ENCODE peak calls at places on chromosomes 11 and 22, in six cellular contexts. F, C, W, E, Z and U are unnamed samples.

GRCh38 chr11:43664295-43664694 is 16.2 kb upstream of the HSD17B12 start:
- DNase-seq in W (no peak), E (no peak), F (no peak), Z (no peak), C (no peak), U (no peak)

GRCh38 chr11:11148104-11148509 is 204.9 kb downstream of the CSNK2A3 start:
- DNase-seq in Z (no peak), F (peak; percentile 61), W (peak; percentile 32), E (no peak), C (peak; percentile 20), U (peak; percentile 50)

GRCh38 chr22:35449829-35450689 is 50.1 kb downstream of the MCM5 start:
- DNase-seq in Z (no peak), E (no peak), W (no peak), F (no peak), C (no peak), U (no peak)

GRCh38 chr11:1880746-1881441 is 10.8 kb downstream of the PRR33 start:
- DNase-seq in F (no peak), Z (no peak), C (no peak), E (no peak), W (no peak), U (no peak)

GRCh38 chr22:35258144-35258988 is 1.1 kb downstream of the HMGXB4 start:
- DNase-seq in C (peak; percentile 7), F (peak; percentile 33), E (no peak), Z (peak; percentile 2), W (peak; percentile 25), U (peak; percentile 36)

GRCh38 chr11:43545610-43546009 is 134.9 kb upstream of the HSD17B12 start:
- DNase-seq in E (no peak), C (no peak), F (no peak), Z (no peak), W (no peak), U (no peak)

GRCh38 chr22:50015451-50016307 is 3.1 kb upstream of the IL17REL start:
- DNase-seq in C (no peak), F (no peak), E (no peak), Z (no peak), W (no peak), U (no peak)

GRCh38 chr11:1003159-1003558 is 33.4 kb downstream of the MUC6 start:
- DNase-seq in C (no peak), E (no peak), W (no peak), F (no peak), Z (no peak), U (no peak)

GRCh38 chr11:74325649-74326645 is 14.5 kb upstream of the P4HA3 start:
- DNase-seq in W (no peak), E (no peak), F (peak; percentile 82), C (no peak), Z (no peak), U (no peak)

GRCh38 chr11:64139045-64139444 is 26.9 kb downstream of the MACROD1 start:
- DNase-seq in F (peak; percentile 3), E (no peak), W (no peak), Z (no peak), C (no peak), U (no peak)

GRCh38 chr11:25535462-25535861 is 796.5 kb upstream of the ANO3 start:
- DNase-seq in C (no peak), W (no peak), E (no peak), F (no peak), Z (no peak), U (peak; percentile 30)

GRCh38 chr11:60860943-60861342 is 5.2 kb upstream of the PTGDR2 start:
- DNase-seq in Z (no peak), E (no peak), F (no peak), C (no peak), W (no peak), U (no peak)

GRCh38 chr11:45810431-45811108 is 5.6 kb downstream of the SLC35C1 start:
- DNase-seq in W (no peak), Z (no peak), C (no peak), E (no peak), F (no peak), U (no peak)

GRCh38 chr11:107999759-108000455 is 8.8 kb upstream of the CUL5 start:
- DNase-seq in E (no peak), C (peak; percentile 46), W (peak; percentile 75), F (peak; percentile 59), Z (no peak), U (peak; percentile 61)